ENCODE peak calls at places on chromosomes 13 and 19, in ten cellular contexts. One of them, this sample, is unnamed.

GRCh38 chr19:11578342-11579142 is 1.1 kb upstream of the ACP5 start:
- DNase-seq in endodermal cell: peak; percentile 75
- DNase-seq in NCI-H748 treated with DMSO at 0.1 percent for 48 hours: no peak
- DNase-seq in HFFc6: no peak
- DNase-seq in LHCN-M2: peak; percentile 17
- DNase-seq in iPS DF 6.9: no peak
- DNase-seq in stimulated activated CD4-positive, alpha-beta T cell treated with anti-CD3 and anti-CD28 coated beads, Interleukin-1b, Interleukin-23, amount 100 ng/mL, for 24 hours: no peak
- DNase-seq in fibroblast of pulmonary artery: no peak
- DNase-seq in non-pigmented ciliary epithelial cell: no peak
- DNase-seq in CD4-positive, alpha-beta memory T cell: peak; percentile 43
- DNase-seq in this sample: peak; percentile 64

GRCh38 chr13:99129050-99129449 is 71.6 kb upstream of the UBAC2 start:
- DNase-seq in endodermal cell: no peak
- DNase-seq in NCI-H748 treated with DMSO at 0.1 percent for 48 hours: no peak
- DNase-seq in HFFc6: no peak
- DNase-seq in LHCN-M2: no peak
- DNase-seq in iPS DF 6.9: no peak
- DNase-seq in stimulated activated CD4-positive, alpha-beta T cell treated with anti-CD3 and anti-CD28 coated beads, Interleukin-1b, Interleukin-23, amount 100 ng/mL, for 24 hours: no peak
- DNase-seq in fibroblast of pulmonary artery: no peak
- DNase-seq in non-pigmented ciliary epithelial cell: no peak
- DNase-seq in CD4-positive, alpha-beta memory T cell: no peak
- DNase-seq in this sample: no peak

GRCh38 chr19:43422000-43422688 is 7.5 kb downstream of the TEX101 start:
- DNase-seq in endodermal cell: no peak
- DNase-seq in NCI-H748 treated with DMSO at 0.1 percent for 48 hours: no peak
- DNase-seq in HFFc6: no peak
- DNase-seq in LHCN-M2: no peak
- DNase-seq in iPS DF 6.9: no peak
- DNase-seq in stimulated activated CD4-positive, alpha-beta T cell treated with anti-CD3 and anti-CD28 coated beads, Interleukin-1b, Interleukin-23, amount 100 ng/mL, for 24 hours: no peak
- DNase-seq in fibroblast of pulmonary artery: no peak
- DNase-seq in non-pigmented ciliary epithelial cell: no peak
- DNase-seq in CD4-positive, alpha-beta memory T cell: no peak
- DNase-seq in this sample: no peak

GRCh38 chr19:40139533-40140287 is 49.0 kb upstream of the ZNF780A start:
- DNase-seq in endodermal cell: no peak
- DNase-seq in NCI-H748 treated with DMSO at 0.1 percent for 48 hours: peak; percentile 33
- DNase-seq in HFFc6: peak; percentile 53
- DNase-seq in LHCN-M2: peak; percentile 41
- DNase-seq in iPS DF 6.9: peak; percentile 5
- DNase-seq in stimulated activated CD4-positive, alpha-beta T cell treated with anti-CD3 and anti-CD28 coated beads, Interleukin-1b, Interleukin-23, amount 100 ng/mL, for 24 hours: no peak
- DNase-seq in fibroblast of pulmonary artery: peak; percentile 76
- DNase-seq in non-pigmented ciliary epithelial cell: no peak
- DNase-seq in CD4-positive, alpha-beta memory T cell: peak; percentile 59
- DNase-seq in this sample: peak; percentile 46

GRCh38 chr19:4909172-4909896 is at the start of gene UHRF1:
- DNase-seq in endodermal cell: peak; percentile 77
- DNase-seq in NCI-H748 treated with DMSO at 0.1 percent for 48 hours: no peak
- DNase-seq in HFFc6: peak; percentile 16
- DNase-seq in LHCN-M2: peak; percentile 64
- DNase-seq in iPS DF 6.9: no peak
- DNase-seq in stimulated activated CD4-positive, alpha-beta T cell treated with anti-CD3 and anti-CD28 coated beads, Interleukin-1b, Interleukin-23, amount 100 ng/mL, for 24 hours: peak; percentile 82
- DNase-seq in fibroblast of pulmonary artery: no peak
- DNase-seq in non-pigmented ciliary epithelial cell: no peak
- DNase-seq in CD4-positive, alpha-beta memory T cell: no peak
- DNase-seq in this sample: no peak

GRCh38 chr19:29482855-29483640 is 42.7 kb upstream of the VSTM2B start:
- DNase-seq in endodermal cell: peak; percentile 25
- DNase-seq in NCI-H748 treated with DMSO at 0.1 percent for 48 hours: no peak
- DNase-seq in HFFc6: no peak
- DNase-seq in LHCN-M2: no peak
- DNase-seq in iPS DF 6.9: no peak
- DNase-seq in stimulated activated CD4-positive, alpha-beta T cell treated with anti-CD3 and anti-CD28 coated beads, Interleukin-1b, Interleukin-23, amount 100 ng/mL, for 24 hours: no peak
- DNase-seq in fibroblast of pulmonary artery: no peak
- DNase-seq in non-pigmented ciliary epithelial cell: no peak
- DNase-seq in CD4-positive, alpha-beta memory T cell: no peak
- DNase-seq in this sample: no peak

GRCh38 chr19:41937976-41938375 is 9.7 kb upstream of the ERFL start:
- DNase-seq in endodermal cell: peak; percentile 59
- DNase-seq in NCI-H748 treated with DMSO at 0.1 percent for 48 hours: no peak
- DNase-seq in HFFc6: no peak
- DNase-seq in LHCN-M2: no peak
- DNase-seq in iPS DF 6.9: no peak
- DNase-seq in stimulated activated CD4-positive, alpha-beta T cell treated with anti-CD3 and anti-CD28 coated beads, Interleukin-1b, Interleukin-23, amount 100 ng/mL, for 24 hours: no peak
- DNase-seq in fibroblast of pulmonary artery: no peak
- DNase-seq in non-pigmented ciliary epithelial cell: no peak
- DNase-seq in CD4-positive, alpha-beta memory T cell: no peak
- DNase-seq in this sample: no peak

GRCh38 chr19:35379992-35380391 is 9.1 kb downstream of the GPR42 start:
- DNase-seq in endodermal cell: peak; percentile 13
- DNase-seq in NCI-H748 treated with DMSO at 0.1 percent for 48 hours: no peak
- DNase-seq in HFFc6: no peak
- DNase-seq in LHCN-M2: no peak
- DNase-seq in iPS DF 6.9: no peak
- DNase-seq in stimulated activated CD4-positive, alpha-beta T cell treated with anti-CD3 and anti-CD28 coated beads, Interleukin-1b, Interleukin-23, amount 100 ng/mL, for 24 hours: no peak
- DNase-seq in fibroblast of pulmonary artery: no peak
- DNase-seq in non-pigmented ciliary epithelial cell: no peak
- DNase-seq in CD4-positive, alpha-beta memory T cell: no peak
- DNase-seq in this sample: no peak

GRCh38 chr19:6092329-6093286 is 17.7 kb downstream of the RFX2 start:
- DNase-seq in endodermal cell: peak; percentile 86
- DNase-seq in NCI-H748 treated with DMSO at 0.1 percent for 48 hours: peak; percentile 34
- DNase-seq in HFFc6: peak; percentile 97
- DNase-seq in LHCN-M2: peak; percentile 87
- DNase-seq in iPS DF 6.9: no peak
- DNase-seq in stimulated activated CD4-positive, alpha-beta T cell treated with anti-CD3 and anti-CD28 coated beads, Interleukin-1b, Interleukin-23, amount 100 ng/mL, for 24 hours: no peak
- DNase-seq in fibroblast of pulmonary artery: peak; percentile 77
- DNase-seq in non-pigmented ciliary epithelial cell: no peak
- DNase-seq in CD4-positive, alpha-beta memory T cell: no peak
- DNase-seq in this sample: no peak

GRCh38 chr13:105327727-105328126 is 1207.7 kb downstream of the EFNB2 start:
- DNase-seq in endodermal cell: no peak
- DNase-seq in NCI-H748 treated with DMSO at 0.1 percent for 48 hours: no peak
- DNase-seq in HFFc6: no peak
- DNase-seq in LHCN-M2: peak; percentile 21
- DNase-seq in iPS DF 6.9: no peak
- DNase-seq in stimulated activated CD4-positive, alpha-beta T cell treated with anti-CD3 and anti-CD28 coated beads, Interleukin-1b, Interleukin-23, amount 100 ng/mL, for 24 hours: no peak
- DNase-seq in fibroblast of pulmonary artery: no peak
- DNase-seq in non-pigmented ciliary epithelial cell: no peak
- DNase-seq in CD4-positive, alpha-beta memory T cell: no peak
- DNase-seq in this sample: no peak

GRCh38 chr19:2361259-2362038 is 1.4 kb downstream of the TMPRSS9 start:
- DNase-seq in endodermal cell: no peak
- DNase-seq in NCI-H748 treated with DMSO at 0.1 percent for 48 hours: no peak
- DNase-seq in HFFc6: no peak
- DNase-seq in LHCN-M2: no peak
- DNase-seq in iPS DF 6.9: no peak
- DNase-seq in stimulated activated CD4-positive, alpha-beta T cell treated with anti-CD3 and anti-CD28 coated beads, Interleukin-1b, Interleukin-23, amount 100 ng/mL, for 24 hours: no peak
- DNase-seq in fibroblast of pulmonary artery: no peak
- DNase-seq in non-pigmented ciliary epithelial cell: no peak
- DNase-seq in CD4-positive, alpha-beta memory T cell: no peak
- DNase-seq in this sample: no peak

GRCh38 chr19:49887653-49888477 is 8.8 kb downstream of the IL4I1 start:
- DNase-seq in endodermal cell: no peak
- DNase-seq in NCI-H748 treated with DMSO at 0.1 percent for 48 hours: peak; percentile 33
- DNase-seq in HFFc6: no peak
- DNase-seq in LHCN-M2: no peak
- DNase-seq in iPS DF 6.9: no peak
- DNase-seq in stimulated activated CD4-positive, alpha-beta T cell treated with anti-CD3 and anti-CD28 coated beads, Interleukin-1b, Interleukin-23, amount 100 ng/mL, for 24 hours: no peak
- DNase-seq in fibroblast of pulmonary artery: no peak
- DNase-seq in non-pigmented ciliary epithelial cell: no peak
- DNase-seq in CD4-positive, alpha-beta memory T cell: no peak
- DNase-seq in this sample: no peak

GRCh38 chr13:103354189-103354588 is 288.0 kb upstream of the SLC10A2 start:
- DNase-seq in endodermal cell: no peak
- DNase-seq in NCI-H748 treated with DMSO at 0.1 percent for 48 hours: no peak
- DNase-seq in HFFc6: no peak
- DNase-seq in LHCN-M2: no peak
- DNase-seq in iPS DF 6.9: no peak
- DNase-seq in stimulated activated CD4-positive, alpha-beta T cell treated with anti-CD3 and anti-CD28 coated beads, Interleukin-1b, Interleukin-23, amount 100 ng/mL, for 24 hours: no peak
- DNase-seq in fibroblast of pulmonary artery: peak; percentile 4
- DNase-seq in non-pigmented ciliary epithelial cell: no peak
- DNase-seq in CD4-positive, alpha-beta memory T cell: no peak
- DNase-seq in this sample: no peak

GRCh38 chr19:3404324-3405260 is 38.2 kb downstream of the NFIC start:
- DNase-seq in endodermal cell: peak; percentile 60
- DNase-seq in NCI-H748 treated with DMSO at 0.1 percent for 48 hours: no peak
- DNase-seq in HFFc6: peak; percentile 88
- DNase-seq in LHCN-M2: peak; percentile 43
- DNase-seq in iPS DF 6.9: no peak
- DNase-seq in stimulated activated CD4-positive, alpha-beta T cell treated with anti-CD3 and anti-CD28 coated beads, Interleukin-1b, Interleukin-23, amount 100 ng/mL, for 24 hours: no peak
- DNase-seq in fibroblast of pulmonary artery: peak; percentile 90
- DNase-seq in non-pigmented ciliary epithelial cell: peak; percentile 45
- DNase-seq in CD4-positive, alpha-beta memory T cell: no peak
- DNase-seq in this sample: no peak

GRCh38 chr13:19685034-19685433 is 51.6 kb downstream of the MPHOSPH8 start:
- DNase-seq in endodermal cell: no peak
- DNase-seq in NCI-H748 treated with DMSO at 0.1 percent for 48 hours: no peak
- DNase-seq in HFFc6: no peak
- DNase-seq in LHCN-M2: no peak
- DNase-seq in iPS DF 6.9: no peak
- DNase-seq in stimulated activated CD4-positive, alpha-beta T cell treated with anti-CD3 and anti-CD28 coated beads, Interleukin-1b, Interleukin-23, amount 100 ng/mL, for 24 hours: no peak
- DNase-seq in fibroblast of pulmonary artery: no peak
- DNase-seq in non-pigmented ciliary epithelial cell: no peak
- DNase-seq in CD4-positive, alpha-beta memory T cell: no peak
- DNase-seq in this sample: no peak

GRCh38 chr19:47693489-47693888 is 19.7 kb upstream of the EHD2 start:
- DNase-seq in endodermal cell: no peak
- DNase-seq in NCI-H748 treated with DMSO at 0.1 percent for 48 hours: no peak
- DNase-seq in HFFc6: no peak
- DNase-seq in LHCN-M2: no peak
- DNase-seq in iPS DF 6.9: no peak
- DNase-seq in stimulated activated CD4-positive, alpha-beta T cell treated with anti-CD3 and anti-CD28 coated beads, Interleukin-1b, Interleukin-23, amount 100 ng/mL, for 24 hours: no peak
- DNase-seq in fibroblast of pulmonary artery: no peak
- DNase-seq in non-pigmented ciliary epithelial cell: no peak
- DNase-seq in CD4-positive, alpha-beta memory T cell: no peak
- DNase-seq in this sample: no peak

GRCh38 chr19:51627491-51628138 is 2.6 kb downstream of the SIGLEC5 start:
- DNase-seq in endodermal cell: no peak
- DNase-seq in NCI-H748 treated with DMSO at 0.1 percent for 48 hours: no peak
- DNase-seq in HFFc6: no peak
- DNase-seq in LHCN-M2: no peak
- DNase-seq in iPS DF 6.9: no peak
- DNase-seq in stimulated activated CD4-positive, alpha-beta T cell treated with anti-CD3 and anti-CD28 coated beads, Interleukin-1b, Interleukin-23, amount 100 ng/mL, for 24 hours: no peak
- DNase-seq in fibroblast of pulmonary artery: no peak
- DNase-seq in non-pigmented ciliary epithelial cell: no peak
- DNase-seq in CD4-positive, alpha-beta memory T cell: no peak
- DNase-seq in this sample: no peak

GRCh38 chr13:21730186-21730880 is 59.5 kb downstream of the FGF9 start:
- DNase-seq in endodermal cell: no peak
- DNase-seq in NCI-H748 treated with DMSO at 0.1 percent for 48 hours: no peak
- DNase-seq in HFFc6: no peak
- DNase-seq in LHCN-M2: no peak
- DNase-seq in iPS DF 6.9: no peak
- DNase-seq in stimulated activated CD4-positive, alpha-beta T cell treated with anti-CD3 and anti-CD28 coated beads, Interleukin-1b, Interleukin-23, amount 100 ng/mL, for 24 hours: no peak
- DNase-seq in fibroblast of pulmonary artery: no peak
- DNase-seq in non-pigmented ciliary epithelial cell: no peak
- DNase-seq in CD4-positive, alpha-beta memory T cell: no peak
- DNase-seq in this sample: no peak

GRCh38 chr19:32809254-32809653 is 60.3 kb downstream of the SLC7A9 start:
- DNase-seq in endodermal cell: no peak
- DNase-seq in NCI-H748 treated with DMSO at 0.1 percent for 48 hours: no peak
- DNase-seq in HFFc6: no peak
- DNase-seq in LHCN-M2: no peak
- DNase-seq in iPS DF 6.9: no peak
- DNase-seq in stimulated activated CD4-positive, alpha-beta T cell treated with anti-CD3 and anti-CD28 coated beads, Interleukin-1b, Interleukin-23, amount 100 ng/mL, for 24 hours: no peak
- DNase-seq in fibroblast of pulmonary artery: no peak
- DNase-seq in non-pigmented ciliary epithelial cell: no peak
- DNase-seq in CD4-positive, alpha-beta memory T cell: no peak
- DNase-seq in this sample: no peak

GRCh38 chr13:113958373-113958772 is 15.5 kb downstream of the C13orf46 start:
- DNase-seq in endodermal cell: no peak
- DNase-seq in NCI-H748 treated with DMSO at 0.1 percent for 48 hours: no peak
- DNase-seq in HFFc6: no peak
- DNase-seq in LHCN-M2: no peak
- DNase-seq in iPS DF 6.9: no peak
- DNase-seq in stimulated activated CD4-positive, alpha-beta T cell treated with anti-CD3 and anti-CD28 coated beads, Interleukin-1b, Interleukin-23, amount 100 ng/mL, for 24 hours: no peak
- DNase-seq in fibroblast of pulmonary artery: no peak
- DNase-seq in non-pigmented ciliary epithelial cell: no peak
- DNase-seq in CD4-positive, alpha-beta memory T cell: no peak
- DNase-seq in this sample: no peak

GRCh38 chr19:4744451-4745170 is 21.0 kb upstream of the DPP9 start:
- DNase-seq in endodermal cell: no peak
- DNase-seq in NCI-H748 treated with DMSO at 0.1 percent for 48 hours: no peak
- DNase-seq in HFFc6: peak; percentile 84
- DNase-seq in LHCN-M2: peak; percentile 91
- DNase-seq in iPS DF 6.9: no peak
- DNase-seq in stimulated activated CD4-positive, alpha-beta T cell treated with anti-CD3 and anti-CD28 coated beads, Interleukin-1b, Interleukin-23, amount 100 ng/mL, for 24 hours: no peak
- DNase-seq in fibroblast of pulmonary artery: peak; percentile 98
- DNase-seq in non-pigmented ciliary epithelial cell: peak; percentile 86
- DNase-seq in CD4-positive, alpha-beta memory T cell: no peak
- DNase-seq in this sample: no peak

GRCh38 chr19:51127032-51127431 is 2.3 kb downstream of the SIGLEC9 start:
- DNase-seq in endodermal cell: no peak
- DNase-seq in NCI-H748 treated with DMSO at 0.1 percent for 48 hours: no peak
- DNase-seq in HFFc6: no peak
- DNase-seq in LHCN-M2: no peak
- DNase-seq in iPS DF 6.9: no peak
- DNase-seq in stimulated activated CD4-positive, alpha-beta T cell treated with anti-CD3 and anti-CD28 coated beads, Interleukin-1b, Interleukin-23, amount 100 ng/mL, for 24 hours: no peak
- DNase-seq in fibroblast of pulmonary artery: no peak
- DNase-seq in non-pigmented ciliary epithelial cell: no peak
- DNase-seq in CD4-positive, alpha-beta memory T cell: no peak
- DNase-seq in this sample: no peak

GRCh38 chr13:99467764-99468163 is 33.5 kb upstream of the TM9SF2 start:
- DNase-seq in endodermal cell: no peak
- DNase-seq in NCI-H748 treated with DMSO at 0.1 percent for 48 hours: no peak
- DNase-seq in HFFc6: peak; percentile 79
- DNase-seq in LHCN-M2: peak; percentile 63
- DNase-seq in iPS DF 6.9: no peak
- DNase-seq in stimulated activated CD4-positive, alpha-beta T cell treated with anti-CD3 and anti-CD28 coated beads, Interleukin-1b, Interleukin-23, amount 100 ng/mL, for 24 hours: no peak
- DNase-seq in fibroblast of pulmonary artery: peak; percentile 46
- DNase-seq in non-pigmented ciliary epithelial cell: no peak
- DNase-seq in CD4-positive, alpha-beta memory T cell: no peak
- DNase-seq in this sample: no peak

GRCh38 chr13:27339299-27339698 is 68.7 kb downstream of the RASL11A start:
- DNase-seq in endodermal cell: peak; percentile 92
- DNase-seq in NCI-H748 treated with DMSO at 0.1 percent for 48 hours: peak; percentile 72
- DNase-seq in HFFc6: no peak
- DNase-seq in LHCN-M2: peak; percentile 12
- DNase-seq in iPS DF 6.9: no peak
- DNase-seq in stimulated activated CD4-positive, alpha-beta T cell treated with anti-CD3 and anti-CD28 coated beads, Interleukin-1b, Interleukin-23, amount 100 ng/mL, for 24 hours: peak; percentile 18
- DNase-seq in fibroblast of pulmonary artery: peak; percentile 58
- DNase-seq in non-pigmented ciliary epithelial cell: no peak
- DNase-seq in CD4-positive, alpha-beta memory T cell: peak; percentile 33
- DNase-seq in this sample: peak; percentile 11

GRCh38 chr19:28541029-28541428 is 671.9 kb downstream of the UQCRFS1 start:
- DNase-seq in endodermal cell: no peak
- DNase-seq in NCI-H748 treated with DMSO at 0.1 percent for 48 hours: no peak
- DNase-seq in HFFc6: no peak
- DNase-seq in LHCN-M2: no peak
- DNase-seq in iPS DF 6.9: no peak
- DNase-seq in stimulated activated CD4-positive, alpha-beta T cell treated with anti-CD3 and anti-CD28 coated beads, Interleukin-1b, Interleukin-23, amount 100 ng/mL, for 24 hours: no peak
- DNase-seq in fibroblast of pulmonary artery: no peak
- DNase-seq in non-pigmented ciliary epithelial cell: no peak
- DNase-seq in CD4-positive, alpha-beta memory T cell: no peak
- DNase-seq in this sample: no peak

GRCh38 chr13:42617262-42617661 is 43.3 kb downstream of the TNFSF11 start:
- DNase-seq in endodermal cell: peak; percentile 63
- DNase-seq in NCI-H748 treated with DMSO at 0.1 percent for 48 hours: no peak
- DNase-seq in HFFc6: no peak
- DNase-seq in LHCN-M2: no peak
- DNase-seq in iPS DF 6.9: no peak
- DNase-seq in stimulated activated CD4-positive, alpha-beta T cell treated with anti-CD3 and anti-CD28 coated beads, Interleukin-1b, Interleukin-23, amount 100 ng/mL, for 24 hours: no peak
- DNase-seq in fibroblast of pulmonary artery: no peak
- DNase-seq in non-pigmented ciliary epithelial cell: no peak
- DNase-seq in CD4-positive, alpha-beta memory T cell: no peak
- DNase-seq in this sample: no peak

GRCh38 chr13:99044764-99045163 is 66.9 kb upstream of the DOCK9 start:
- DNase-seq in endodermal cell: no peak
- DNase-seq in NCI-H748 treated with DMSO at 0.1 percent for 48 hours: no peak
- DNase-seq in HFFc6: no peak
- DNase-seq in LHCN-M2: no peak
- DNase-seq in iPS DF 6.9: no peak
- DNase-seq in stimulated activated CD4-positive, alpha-beta T cell treated with anti-CD3 and anti-CD28 coated beads, Interleukin-1b, Interleukin-23, amount 100 ng/mL, for 24 hours: no peak
- DNase-seq in fibroblast of pulmonary artery: no peak
- DNase-seq in non-pigmented ciliary epithelial cell: no peak
- DNase-seq in CD4-positive, alpha-beta memory T cell: no peak
- DNase-seq in this sample: no peak

GRCh38 chr13:103101500-103101899 is 35.3 kb upstream of the SLC10A2 start:
- DNase-seq in endodermal cell: peak; percentile 57
- DNase-seq in NCI-H748 treated with DMSO at 0.1 percent for 48 hours: no peak
- DNase-seq in HFFc6: no peak
- DNase-seq in LHCN-M2: no peak
- DNase-seq in iPS DF 6.9: no peak
- DNase-seq in stimulated activated CD4-positive, alpha-beta T cell treated with anti-CD3 and anti-CD28 coated beads, Interleukin-1b, Interleukin-23, amount 100 ng/mL, for 24 hours: no peak
- DNase-seq in fibroblast of pulmonary artery: no peak
- DNase-seq in non-pigmented ciliary epithelial cell: no peak
- DNase-seq in CD4-positive, alpha-beta memory T cell: no peak
- DNase-seq in this sample: no peak

This sample was measured in naive B cell.